ENCODE peak calls at places on chromosomes 11 and 22, in eight cellular contexts. One of them, this sample, is unnamed.

GRCh38 chr11:8338138-8338537 is 74.5 kb upstream of the LMO1 start:
- DNase-seq in myocyte: peak
- DNase-seq in activated naive CD4-positive, alpha-beta T cell treated with Interleukin-2 at 50 U/mL for 16 hours: no peak
- DNase-seq in NCI-H2081: peak
- DNase-seq in choroid plexus epithelial cell: peak
- DNase-seq in HT1080: peak
- DNase-seq in AG09319: no peak
- DNase-seq in Right ventricle myocardium superior: peak
- DNase-seq in this sample: peak

GRCh38 chr11:85946221-85946620 is 91.0 kb downstream of the CCDC83 start:
- DNase-seq in myocyte: no peak
- DNase-seq in HT1080: no peak
- DNase-seq in activated naive CD4-positive, alpha-beta T cell treated with Interleukin-2 at 50 U/mL for 16 hours: no peak
- DNase-seq in choroid plexus epithelial cell: peak
- DNase-seq in Right ventricle myocardium superior: no peak
- DNase-seq in AG09319: no peak
- DNase-seq in NCI-H2081: no peak
- DNase-seq in this sample: no peak

GRCh38 chr11:46484101-46484500 is 92.5 kb upstream of the CHRM4 start:
- DNase-seq in myocyte: no peak
- DNase-seq in activated naive CD4-positive, alpha-beta T cell treated with Interleukin-2 at 50 U/mL for 16 hours: no peak
- DNase-seq in choroid plexus epithelial cell: peak
- DNase-seq in Right ventricle myocardium superior: no peak
- DNase-seq in AG09319: no peak
- DNase-seq in NCI-H2081: no peak
- DNase-seq in HT1080: no peak
- DNase-seq in this sample: no peak

GRCh38 chr11:15074206-15075161 is 1.1 kb downstream of the CALCB start:
- DNase-seq in Right ventricle myocardium superior: peak
- DNase-seq in AG09319: peak
- DNase-seq in myocyte: peak
- DNase-seq in choroid plexus epithelial cell: peak
- DNase-seq in activated naive CD4-positive, alpha-beta T cell treated with Interleukin-2 at 50 U/mL for 16 hours: peak
- DNase-seq in NCI-H2081: peak
- DNase-seq in HT1080: peak
- DNase-seq in this sample: peak

GRCh38 chr11:87295237-87295636 is 257.5 kb downstream of the TMEM135 start:
- DNase-seq in AG09319: no peak
- DNase-seq in activated naive CD4-positive, alpha-beta T cell treated with Interleukin-2 at 50 U/mL for 16 hours: no peak
- DNase-seq in myocyte: no peak
- DNase-seq in NCI-H2081: peak
- DNase-seq in choroid plexus epithelial cell: no peak
- DNase-seq in Right ventricle myocardium superior: no peak
- DNase-seq in HT1080: no peak
- DNase-seq in this sample: no peak

GRCh38 chr11:117511483-117511934 is 183.9 kb downstream of the CEP164 start:
- DNase-seq in NCI-H2081: no peak
- DNase-seq in myocyte: no peak
- DNase-seq in choroid plexus epithelial cell: no peak
- DNase-seq in Right ventricle myocardium superior: no peak
- DNase-seq in HT1080: no peak
- DNase-seq in activated naive CD4-positive, alpha-beta T cell treated with Interleukin-2 at 50 U/mL for 16 hours: no peak
- DNase-seq in AG09319: no peak
- DNase-seq in this sample: no peak

GRCh38 chr11:59429924-59430516 is 3.8 kb upstream of the OR5A2 start:
- DNase-seq in Right ventricle myocardium superior: no peak
- DNase-seq in HT1080: peak
- DNase-seq in myocyte: peak
- DNase-seq in choroid plexus epithelial cell: peak
- DNase-seq in NCI-H2081: peak
- DNase-seq in AG09319: peak
- DNase-seq in activated naive CD4-positive, alpha-beta T cell treated with Interleukin-2 at 50 U/mL for 16 hours: no peak
- DNase-seq in this sample: peak

GRCh38 chr11:120248551-120249278 is 8.8 kb downstream of the POU2F3 start:
- DNase-seq in myocyte: peak
- DNase-seq in AG09319: no peak
- DNase-seq in choroid plexus epithelial cell: peak
- DNase-seq in NCI-H2081: no peak
- DNase-seq in activated naive CD4-positive, alpha-beta T cell treated with Interleukin-2 at 50 U/mL for 16 hours: no peak
- DNase-seq in HT1080: peak
- DNase-seq in Right ventricle myocardium superior: no peak
- DNase-seq in this sample: peak

GRCh38 chr22:47801541-47802245 is 1039.2 kb downstream of the TBC1D22A start:
- DNase-seq in activated naive CD4-positive, alpha-beta T cell treated with Interleukin-2 at 50 U/mL for 16 hours: no peak
- DNase-seq in myocyte: no peak
- DNase-seq in HT1080: no peak
- DNase-seq in Right ventricle myocardium superior: no peak
- DNase-seq in AG09319: no peak
- DNase-seq in NCI-H2081: no peak
- DNase-seq in choroid plexus epithelial cell: no peak
- DNase-seq in this sample: no peak